ENCODE peak calls at places on chromosome 5, in four cellular contexts. M is SHP77, R is body of pancreas, X is EL. I is an unnamed sample.

GRCh38 chr5:52807037-52807436 is 19.3 kb downstream of the ITGA1 start:
- DNase-seq in M (no peak), R (no peak), X (no peak), I (no peak)

GRCh38 chr5:7759257-7759871 is 91.6 kb downstream of the CFAP90 start:
- DNase-seq in M (no peak), R (no peak), X (peak), I (no peak)

GRCh38 chr5:139472410-139473030 is 1.7 kb downstream of the SMIM33 start:
- DNase-seq in M (peak), X (no peak), R (no peak), I (no peak)

GRCh38 chr5:65163698-65164097 is 318.0 kb downstream of the ADAMTS6 start:
- DNase-seq in M (peak), R (no peak), X (peak), I (peak)

GRCh38 chr5:142619815-142620214 is 66.1 kb downstream of the FGF1 start:
- DNase-seq in R (no peak), M (no peak), X (no peak), I (no peak)

GRCh38 chr5:139108056-139108811 is 89.9 kb downstream of the SIL1 start:
- DNase-seq in R (peak), M (peak), X (no peak), I (no peak)

GRCh38 chr5:146909496-146910068 is 31.0 kb upstream of the PPP2R2B start:
- DNase-seq in M (no peak), R (no peak), X (no peak), I (no peak)

GRCh38 chr5:178232124-178232919 is at the start of gene PHYKPL:
- DNase-seq in M (peak), X (peak), R (peak), I (peak)

GRCh38 chr5:63247651-63248050 is 669.0 kb downstream of the LRRC70 start:
- DNase-seq in X (no peak), R (no peak), M (no peak), I (no peak)

GRCh38 chr5:151213803-151214613 is 9.9 kb downstream of the CCDC69 start:
- DNase-seq in X (peak), M (no peak), R (peak), I (peak)

GRCh38 chr5:101024299-101024698 is 121.2 kb upstream of the ST8SIA4 start:
- DNase-seq in M (no peak), R (no peak), X (no peak), I (no peak)

GRCh38 chr5:168366124-168366523 is 74.7 kb downstream of the WWC1 start:
- DNase-seq in M (no peak), R (no peak), X (peak), I (peak)

GRCh38 chr5:107474724-107475489 is 195.8 kb downstream of the EFNA5 start:
- DNase-seq in X (peak), R (no peak), M (no peak), I (peak)

GRCh38 chr5:128154943-128155342 is 71.4 kb downstream of the SLC12A2 start:
- DNase-seq in X (peak), R (no peak), M (no peak), I (peak)

GRCh38 chr5:140349244-140349643 is 2.8 kb upstream of the HBEGF start:
- DNase-seq in M (no peak), X (peak), R (no peak), I (peak)

GRCh38 chr5:141050622-141051525 is at the start of gene PCDHB1:
- DNase-seq in M (peak), X (no peak), R (peak), I (no peak)

GRCh38 chr5:151223447-151224264 is at the start of gene CCDC69:
- DNase-seq in M (peak), X (peak), R (peak), I (peak)

GRCh38 chr5:80961376-80962281 is 1.5 kb downstream of the RASGRF2 start:
- DNase-seq in M (no peak), X (no peak), R (no peak), I (peak)

GRCh38 chr5:132427285-132428146 is 58.0 kb downstream of the SLC22A5 start:
- DNase-seq in X (no peak), R (peak), M (peak), I (no peak)

GRCh38 chr5:59503223-59503622 is 390.3 kb downstream of the PDE4D start:
- DNase-seq in X (no peak), M (peak), R (no peak), I (no peak)

GRCh38 chr5:80114856-80115255 is 79.7 kb downstream of the THBS4 start:
- DNase-seq in X (no peak), R (no peak), M (no peak), I (no peak)

GRCh38 chr5:154087260-154087659 is 48.5 kb downstream of the MFAP3 start:
- DNase-seq in X (peak), M (no peak), R (no peak), I (peak)

GRCh38 chr5:100667021-100667671 is 132.0 kb downstream of the FAM174A start:
- DNase-seq in M (no peak), X (peak), R (no peak), I (peak)

GRCh38 chr5:87229780-87230179 is 37.9 kb upstream of the RASA1 start:
- DNase-seq in X (peak), M (no peak), R (no peak), I (no peak)

GRCh38 chr5:172175263-172175719 is 12.7 kb downstream of the STK10 start:
- DNase-seq in X (peak), R (no peak), M (no peak), I (no peak)

GRCh38 chr5:72611111-72611724 is 104.0 kb upstream of the ZNF366 start:
- DNase-seq in X (peak), M (peak), R (peak), I (peak)